ENCODE peak calls at places on chromosomes 7 and 10, in eight cellular contexts. One of them, this sample, is unnamed.

GRCh38 chr10:20006169-20006870 is 190.1 kb downstream of the PLXDC2 start:
- DNase-seq in retina: no peak
- DNase-seq in caudate nucleus: no peak
- DNase-seq in body of pancreas: no peak
- DNase-seq in nucleus accumbens: no peak
- DNase-seq in CMK: no peak
- DNase-seq in COLO829: no peak
- DNase-seq in T-helper 2 cell: no peak
- DNase-seq in this sample: no peak

GRCh38 chr10:78263521-78263988 is 229.9 kb downstream of the RPS24 start:
- DNase-seq in body of pancreas: no peak
- DNase-seq in T-helper 2 cell: no peak
- DNase-seq in retina: no peak
- DNase-seq in nucleus accumbens: peak; percentile 43
- DNase-seq in COLO829: peak; percentile 50
- DNase-seq in caudate nucleus: peak; percentile 84
- DNase-seq in CMK: no peak
- DNase-seq in this sample: no peak

GRCh38 chr7:36760856-36761762 is 36.8 kb upstream of the AOAH start:
- DNase-seq in retina: no peak
- DNase-seq in T-helper 2 cell: no peak
- DNase-seq in caudate nucleus: no peak
- DNase-seq in body of pancreas: no peak
- DNase-seq in CMK: no peak
- DNase-seq in nucleus accumbens: no peak
- DNase-seq in COLO829: no peak
- DNase-seq in this sample: no peak

GRCh38 chr10:128000660-128001059 is 93.8 kb downstream of the PTPRE start:
- DNase-seq in nucleus accumbens: no peak
- DNase-seq in caudate nucleus: no peak
- DNase-seq in CMK: no peak
- DNase-seq in body of pancreas: no peak
- DNase-seq in T-helper 2 cell: no peak
- DNase-seq in COLO829: no peak
- DNase-seq in retina: no peak
- DNase-seq in this sample: no peak

GRCh38 chr7:80053098-80053497 is 81.5 kb upstream of the GNAI1 start:
- DNase-seq in body of pancreas: peak; percentile 29
- DNase-seq in retina: peak; percentile 61
- DNase-seq in T-helper 2 cell: no peak
- DNase-seq in COLO829: no peak
- DNase-seq in CMK: no peak
- DNase-seq in nucleus accumbens: no peak
- DNase-seq in caudate nucleus: no peak
- DNase-seq in this sample: no peak

GRCh38 chr10:60816624-60817023 is 38.3 kb downstream of the CDK1 start:
- DNase-seq in caudate nucleus: peak; percentile 2
- DNase-seq in CMK: peak; percentile 33
- DNase-seq in COLO829: peak; percentile 76
- DNase-seq in retina: peak; percentile 71
- DNase-seq in nucleus accumbens: peak; percentile 9
- DNase-seq in body of pancreas: peak; percentile 57
- DNase-seq in T-helper 2 cell: no peak
- DNase-seq in this sample: no peak

GRCh38 chr10:103458720-103459119 is at the start of gene CALHM1:
- DNase-seq in retina: no peak
- DNase-seq in T-helper 2 cell: no peak
- DNase-seq in caudate nucleus: no peak
- DNase-seq in body of pancreas: no peak
- DNase-seq in COLO829: no peak
- DNase-seq in CMK: no peak
- DNase-seq in nucleus accumbens: no peak
- DNase-seq in this sample: no peak

GRCh38 chr7:135925205-135925604 is 52.0 kb downstream of the MTPN start:
- DNase-seq in caudate nucleus: no peak
- DNase-seq in retina: no peak
- DNase-seq in nucleus accumbens: no peak
- DNase-seq in body of pancreas: no peak
- DNase-seq in CMK: no peak
- DNase-seq in COLO829: no peak
- DNase-seq in T-helper 2 cell: no peak
- DNase-seq in this sample: no peak

GRCh38 chr10:76252733-76253132 is 821.3 kb downstream of the LRMDA start:
- DNase-seq in caudate nucleus: no peak
- DNase-seq in COLO829: no peak
- DNase-seq in CMK: no peak
- DNase-seq in nucleus accumbens: no peak
- DNase-seq in body of pancreas: no peak
- DNase-seq in T-helper 2 cell: no peak
- DNase-seq in retina: no peak
- DNase-seq in this sample: no peak

GRCh38 chr7:5695037-5695708 is 86.3 kb downstream of the RNF216 start:
- DNase-seq in retina: no peak
- DNase-seq in nucleus accumbens: no peak
- DNase-seq in body of pancreas: peak; percentile 21
- DNase-seq in COLO829: no peak
- DNase-seq in T-helper 2 cell: peak; percentile 40
- DNase-seq in CMK: no peak
- DNase-seq in caudate nucleus: no peak
- DNase-seq in this sample: no peak

GRCh38 chr7:132760873-132761272 is 184.6 kb upstream of the PLXNA4 start:
- DNase-seq in T-helper 2 cell: no peak
- DNase-seq in COLO829: no peak
- DNase-seq in retina: no peak
- DNase-seq in nucleus accumbens: no peak
- DNase-seq in caudate nucleus: no peak
- DNase-seq in body of pancreas: no peak
- DNase-seq in CMK: no peak
- DNase-seq in this sample: no peak

GRCh38 chr10:5620223-5620721 is 46.1 kb downstream of the ASB13 start:
- DNase-seq in T-helper 2 cell: no peak
- DNase-seq in caudate nucleus: no peak
- DNase-seq in CMK: no peak
- DNase-seq in retina: no peak
- DNase-seq in body of pancreas: no peak
- DNase-seq in COLO829: no peak
- DNase-seq in nucleus accumbens: no peak
- DNase-seq in this sample: no peak

GRCh38 chr10:69025370-69025896 is 36.8 kb downstream of the KIFBP start:
- DNase-seq in caudate nucleus: no peak
- DNase-seq in nucleus accumbens: no peak
- DNase-seq in CMK: no peak
- DNase-seq in body of pancreas: no peak
- DNase-seq in COLO829: no peak
- DNase-seq in retina: no peak
- DNase-seq in T-helper 2 cell: no peak
- DNase-seq in this sample: no peak

GRCh38 chr7:43072530-43072929 is 39.9 kb upstream of the HECW1 start:
- DNase-seq in body of pancreas: no peak
- DNase-seq in nucleus accumbens: no peak
- DNase-seq in caudate nucleus: no peak
- DNase-seq in T-helper 2 cell: no peak
- DNase-seq in CMK: no peak
- DNase-seq in retina: no peak
- DNase-seq in COLO829: no peak
- DNase-seq in this sample: no peak

GRCh38 chr10:52335665-52336064 is 21.6 kb downstream of the DKK1 start:
- DNase-seq in retina: no peak
- DNase-seq in T-helper 2 cell: no peak
- DNase-seq in nucleus accumbens: no peak
- DNase-seq in COLO829: no peak
- DNase-seq in CMK: no peak
- DNase-seq in caudate nucleus: no peak
- DNase-seq in body of pancreas: no peak
- DNase-seq in this sample: no peak

GRCh38 chr10:118592675-118593330 is 2.6 kb downstream of the PRLHR start:
- DNase-seq in T-helper 2 cell: no peak
- DNase-seq in CMK: no peak
- DNase-seq in retina: no peak
- DNase-seq in caudate nucleus: no peak
- DNase-seq in body of pancreas: peak; percentile 60
- DNase-seq in COLO829: no peak
- DNase-seq in nucleus accumbens: no peak
- DNase-seq in this sample: no peak

GRCh38 chr10:116238036-116238435 is 35.0 kb downstream of the GFRA1 start:
- DNase-seq in caudate nucleus: no peak
- DNase-seq in body of pancreas: no peak
- DNase-seq in retina: peak; percentile 51
- DNase-seq in CMK: no peak
- DNase-seq in T-helper 2 cell: no peak
- DNase-seq in COLO829: no peak
- DNase-seq in nucleus accumbens: no peak
- DNase-seq in this sample: no peak

GRCh38 chr7:24971333-24972165 is 8.4 kb downstream of the OSBPL3 start:
- DNase-seq in T-helper 2 cell: no peak
- DNase-seq in caudate nucleus: no peak
- DNase-seq in body of pancreas: no peak
- DNase-seq in COLO829: peak; percentile 73
- DNase-seq in retina: no peak
- DNase-seq in nucleus accumbens: no peak
- DNase-seq in CMK: no peak
- DNase-seq in this sample: no peak

GRCh38 chr7:16657656-16658279 is 11.8 kb downstream of the BZW2 start:
- DNase-seq in retina: no peak
- DNase-seq in T-helper 2 cell: no peak
- DNase-seq in body of pancreas: peak; percentile 62
- DNase-seq in CMK: no peak
- DNase-seq in caudate nucleus: no peak
- DNase-seq in nucleus accumbens: no peak
- DNase-seq in COLO829: no peak
- DNase-seq in this sample: no peak

GRCh38 chr10:70212277-70212676 is 21.0 kb downstream of the PPA1 start:
- DNase-seq in T-helper 2 cell: no peak
- DNase-seq in retina: no peak
- DNase-seq in nucleus accumbens: no peak
- DNase-seq in CMK: no peak
- DNase-seq in COLO829: no peak
- DNase-seq in caudate nucleus: no peak
- DNase-seq in body of pancreas: no peak
- DNase-seq in this sample: no peak

GRCh38 chr10:51656467-51656866 is 42.9 kb downstream of the CSTF2T start:
- DNase-seq in body of pancreas: no peak
- DNase-seq in CMK: peak; percentile 32
- DNase-seq in nucleus accumbens: no peak
- DNase-seq in retina: no peak
- DNase-seq in COLO829: no peak
- DNase-seq in T-helper 2 cell: no peak
- DNase-seq in caudate nucleus: no peak
- DNase-seq in this sample: no peak

GRCh38 chr7:158777793-158778192 is 51.5 kb downstream of the ESYT2 start:
- DNase-seq in T-helper 2 cell: no peak
- DNase-seq in COLO829: no peak
- DNase-seq in caudate nucleus: no peak
- DNase-seq in retina: no peak
- DNase-seq in CMK: no peak
- DNase-seq in nucleus accumbens: no peak
- DNase-seq in body of pancreas: no peak
- DNase-seq in this sample: no peak

GRCh38 chr7:101108330-101108857 is 18.5 kb upstream of the SERPINE1 start:
- DNase-seq in body of pancreas: peak; percentile 24
- DNase-seq in caudate nucleus: no peak
- DNase-seq in CMK: no peak
- DNase-seq in T-helper 2 cell: no peak
- DNase-seq in retina: peak; percentile 53
- DNase-seq in COLO829: no peak
- DNase-seq in nucleus accumbens: no peak
- DNase-seq in this sample: no peak

GRCh38 chr10:24118246-24118645 is 90.7 kb upstream of the KIAA1217 start:
- DNase-seq in retina: peak; percentile 79
- DNase-seq in nucleus accumbens: no peak
- DNase-seq in caudate nucleus: no peak
- DNase-seq in CMK: no peak
- DNase-seq in body of pancreas: no peak
- DNase-seq in T-helper 2 cell: no peak
- DNase-seq in COLO829: no peak
- DNase-seq in this sample: no peak

GRCh38 chr10:35565602-35566061 is 39.5 kb upstream of the GJD4 start:
- DNase-seq in T-helper 2 cell: no peak
- DNase-seq in caudate nucleus: no peak
- DNase-seq in CMK: no peak
- DNase-seq in nucleus accumbens: no peak
- DNase-seq in retina: no peak
- DNase-seq in COLO829: no peak
- DNase-seq in body of pancreas: no peak
- DNase-seq in this sample: no peak

GRCh38 chr10:5589963-5590511 is 65.3 kb downstream of the CALML3 start:
- DNase-seq in body of pancreas: no peak
- DNase-seq in CMK: peak; percentile 54
- DNase-seq in retina: no peak
- DNase-seq in caudate nucleus: no peak
- DNase-seq in T-helper 2 cell: no peak
- DNase-seq in COLO829: no peak
- DNase-seq in nucleus accumbens: no peak
- DNase-seq in this sample: no peak

GRCh38 chr7:13017325-13017853 is 330.0 kb downstream of the ARL4A start:
- DNase-seq in caudate nucleus: no peak
- DNase-seq in T-helper 2 cell: no peak
- DNase-seq in body of pancreas: no peak
- DNase-seq in nucleus accumbens: no peak
- DNase-seq in retina: peak; percentile 13
- DNase-seq in CMK: no peak
- DNase-seq in COLO829: peak; percentile 79
- DNase-seq in this sample: no peak

GRCh38 chr10:28925154-28925663 is 247.9 kb downstream of the BAMBI start:
- DNase-seq in T-helper 2 cell: no peak
- DNase-seq in nucleus accumbens: no peak
- DNase-seq in retina: peak; percentile 60
- DNase-seq in CMK: no peak
- DNase-seq in caudate nucleus: no peak
- DNase-seq in COLO829: no peak
- DNase-seq in body of pancreas: no peak
- DNase-seq in this sample: no peak

GRCh38 chr7:95199779-95200558 is 124.4 kb downstream of the PON1 start:
- DNase-seq in T-helper 2 cell: no peak
- DNase-seq in nucleus accumbens: peak; percentile 18
- DNase-seq in caudate nucleus: peak; percentile 33
- DNase-seq in body of pancreas: peak; percentile 58
- DNase-seq in retina: peak; percentile 56
- DNase-seq in COLO829: peak; percentile 53
- DNase-seq in CMK: no peak
- DNase-seq in this sample: no peak

GRCh38 chr10:80739328-80739727 is 201.6 kb downstream of the SH2D4B start:
- DNase-seq in caudate nucleus: no peak
- DNase-seq in retina: no peak
- DNase-seq in T-helper 2 cell: no peak
- DNase-seq in nucleus accumbens: no peak
- DNase-seq in COLO829: no peak
- DNase-seq in body of pancreas: no peak
- DNase-seq in CMK: no peak
- DNase-seq in this sample: no peak

GRCh38 chr10:9149134-9149533 is 1094.6 kb downstream of the GATA3 start:
- DNase-seq in body of pancreas: no peak
- DNase-seq in retina: no peak
- DNase-seq in nucleus accumbens: no peak
- DNase-seq in CMK: no peak
- DNase-seq in caudate nucleus: no peak
- DNase-seq in T-helper 2 cell: no peak
- DNase-seq in COLO829: no peak
- DNase-seq in this sample: no peak

GRCh38 chr7:39510738-39511372 is 55.3 kb upstream of the YAE1 start:
- DNase-seq in COLO829: no peak
- DNase-seq in nucleus accumbens: no peak
- DNase-seq in caudate nucleus: no peak
- DNase-seq in retina: no peak
- DNase-seq in CMK: no peak
- DNase-seq in body of pancreas: no peak
- DNase-seq in T-helper 2 cell: no peak
- DNase-seq in this sample: no peak

GRCh38 chr7:93140582-93141191 is 7.5 kb downstream of the SAMD9L start:
- DNase-seq in body of pancreas: no peak
- DNase-seq in COLO829: no peak
- DNase-seq in retina: no peak
- DNase-seq in T-helper 2 cell: no peak
- DNase-seq in nucleus accumbens: no peak
- DNase-seq in caudate nucleus: no peak
- DNase-seq in CMK: no peak
- DNase-seq in this sample: no peak

GRCh38 chr10:96257944-96258343 is 13.4 kb downstream of the BLNK start:
- DNase-seq in retina: no peak
- DNase-seq in COLO829: no peak
- DNase-seq in nucleus accumbens: no peak
- DNase-seq in body of pancreas: peak; percentile 77
- DNase-seq in caudate nucleus: no peak
- DNase-seq in CMK: no peak
- DNase-seq in T-helper 2 cell: no peak
- DNase-seq in this sample: no peak

This sample was measured in activated B cell treated with CpG ODN at 0.5 μM for 24 hours.